ENCODE peak calls at places on chromosome 1, in ten cellular contexts. Y, K, E, D, I, H, X, A, W and O are unnamed samples.

GRCh38 chr1:26360051-26360806 is 6.3 kb upstream of the CRYBG2 start:
- DNase-seq in X (no peak), K (no peak), W (no peak), E (no peak), D (no peak), I (no peak), Y (no peak), H (no peak), A (no peak), O (no peak)

GRCh38 chr1:209428241-209428921 is 155.1 kb upstream of the CAMK1G start:
- DNase-seq in E (no peak), W (no peak), I (no peak), Y (no peak), X (no peak), H (no peak), K (no peak), A (no peak), D (peak), O (no peak)

GRCh38 chr1:63883494-63884235 is 109.8 kb downstream of the ROR1 start:
- DNase-seq in E (no peak), I (no peak), D (no peak), A (no peak), Y (no peak), H (no peak), W (no peak), K (no peak), X (no peak), O (no peak)

GRCh38 chr1:178093150-178093957 is 550 bp upstream of the RASAL2 start:
- DNase-seq in A (peak), X (peak), I (peak), E (peak), Y (peak), W (peak), H (peak), K (peak), D (peak), O (peak)

GRCh38 chr1:22457356-22457755 is 5.7 kb downstream of the ZBTB40 start:
- DNase-seq in A (no peak), K (no peak), D (no peak), W (no peak), Y (no peak), E (peak), H (peak), X (no peak), I (no peak), O (no peak)

GRCh38 chr1:5389101-5389885 is 602.9 kb downstream of the NPHP4 start:
- DNase-seq in K (no peak), Y (no peak), E (no peak), A (no peak), H (no peak), D (no peak), I (no peak), W (no peak), X (no peak), O (no peak)

GRCh38 chr1:205369621-205370230 is 13.0 kb upstream of the KLHDC8A start:
- DNase-seq in Y (no peak), E (no peak), D (no peak), H (no peak), X (no peak), I (no peak), A (peak), W (no peak), K (no peak), O (no peak)

GRCh38 chr1:17627239-17628052 is 87.9 kb downstream of the ARHGEF10L start:
- DNase-seq in I (no peak), K (no peak), W (no peak), D (no peak), E (no peak), H (no peak), X (no peak), A (no peak), Y (no peak), O (no peak)

GRCh38 chr1:87329051-87329755 is 523 bp downstream of the LMO4 start:
- DNase-seq in Y (peak), D (peak), K (peak), H (peak), I (peak), A (peak), X (peak), E (peak), W (peak), O (no peak)

GRCh38 chr1:33310702-33311101 is 10.2 kb downstream of the A3GALT2 start:
- DNase-seq in X (peak), D (no peak), I (no peak), H (no peak), E (no peak), A (no peak), K (no peak), W (no peak), Y (no peak), O (no peak)

GRCh38 chr1:29541641-29542040 is 305.3 kb downstream of the PTPRU start:
- DNase-seq in K (no peak), H (no peak), I (no peak), X (peak), D (no peak), A (no peak), E (no peak), Y (peak), W (no peak), O (no peak)

GRCh38 chr1:220271706-220272046 is 577 bp downstream of the RAB3GAP2 start:
- DNase-seq in E (no peak), K (peak), I (no peak), Y (no peak), A (peak), D (no peak), W (peak), H (no peak), X (no peak), O (no peak)

GRCh38 chr1:30908446-30908885 is at the start of gene SDC3:
- DNase-seq in E (no peak), K (no peak), A (peak), W (no peak), X (peak), H (no peak), Y (no peak), I (no peak), D (no peak), O (no peak)

GRCh38 chr1:246415028-246415427 is 92.1 kb downstream of the SMYD3 start:
- DNase-seq in H (no peak), E (no peak), A (no peak), W (no peak), X (no peak), K (no peak), I (no peak), Y (no peak), D (no peak), O (no peak)

GRCh38 chr1:55203064-55203463 is 12.1 kb downstream of the USP24 start:
- DNase-seq in E (no peak), D (no peak), A (no peak), X (no peak), W (no peak), I (no peak), K (no peak), Y (no peak), H (no peak), O (no peak)

GRCh38 chr1:199463521-199464127 is 563.9 kb upstream of the NR5A2 start:
- DNase-seq in X (no peak), A (peak), E (peak), D (peak), H (no peak), I (no peak), W (peak), K (no peak), Y (no peak), O (peak)

GRCh38 chr1:7042322-7043231 is 257.3 kb downstream of the CAMTA1 start:
- DNase-seq in X (no peak), H (no peak), W (peak), I (no peak), K (no peak), E (peak), Y (no peak), A (no peak), D (peak), O (no peak)

GRCh38 chr1:119617751-119618691 is 30.0 kb downstream of the ZNF697 start:
- DNase-seq in A (peak), W (no peak), E (no peak), Y (no peak), H (peak), I (no peak), K (no peak), X (no peak), D (no peak), O (no peak)

GRCh38 chr1:66533804-66534745 is at the start of gene SGIP1:
- DNase-seq in D (no peak), W (peak), X (peak), E (peak), I (peak), Y (peak), K (peak), A (peak), H (peak), O (peak)

GRCh38 chr1:247905899-247906503 is 10.6 kb downstream of the OR2W3 start:
- DNase-seq in X (no peak), H (no peak), D (no peak), W (no peak), K (no peak), I (no peak), Y (no peak), E (no peak), A (no peak), O (no peak)

GRCh38 chr1:20370628-20371200 is 80.0 kb downstream of the VWA5B1 start:
- DNase-seq in W (no peak), H (no peak), X (no peak), D (no peak), K (no peak), E (no peak), A (no peak), I (no peak), Y (peak), O (no peak)

GRCh38 chr1:182080955-182081582 is 19.6 kb upstream of the ZNF648 start:
- DNase-seq in Y (no peak), H (no peak), W (peak), E (peak), X (no peak), I (no peak), D (peak), A (no peak), K (no peak), O (no peak)

GRCh38 chr1:145977486-145978476 is 13.3 kb downstream of the POLR3GL start:
- DNase-seq in Y (peak), E (peak), H (peak), W (peak), D (peak), I (peak), X (peak), A (peak), K (peak), O (peak)

GRCh38 chr1:207787776-207788175 is 35.9 kb downstream of the CD46 start:
- DNase-seq in H (no peak), W (peak), I (no peak), X (no peak), A (no peak), Y (no peak), K (no peak), D (peak), E (no peak), O (no peak)

GRCh38 chr1:58815680-58816071 is 31.8 kb upstream of the JUN start:
- DNase-seq in Y (no peak), W (peak), A (peak), D (peak), E (no peak), X (no peak), H (no peak), I (no peak), K (peak), O (no peak)

GRCh38 chr1:93613895-93614294 is 67.7 kb downstream of the BCAR3 start:
- DNase-seq in W (peak), K (peak), Y (peak), H (peak), X (no peak), A (peak), D (no peak), E (peak), I (peak), O (no peak)

GRCh38 chr1:42209516-42210370 is 45.2 kb upstream of the GUCA2A start:
- DNase-seq in A (no peak), E (peak), I (no peak), K (no peak), Y (no peak), D (no peak), H (no peak), W (no peak), X (no peak), O (no peak)

GRCh38 chr1:21340230-21340564 is 49.9 kb upstream of the ECE1 start:
- DNase-seq in X (no peak), Y (peak), I (peak), W (no peak), K (peak), A (peak), H (peak), D (peak), E (no peak), O (no peak)

GRCh38 chr1:37755290-37755689 is 9.6 kb downstream of the EPHA10 start:
- DNase-seq in W (no peak), I (no peak), Y (no peak), D (peak), X (no peak), A (no peak), K (no peak), H (no peak), E (no peak), O (no peak)

GRCh38 chr1:47941609-47942237 is 55.5 kb downstream of the TRABD2B start:
- DNase-seq in I (no peak), A (no peak), Y (no peak), D (peak), H (no peak), K (no peak), W (no peak), E (no peak), X (no peak), O (no peak)

GRCh38 chr1:200179126-200179780 is 151.7 kb downstream of the NR5A2 start:
- DNase-seq in Y (no peak), H (no peak), A (no peak), D (no peak), E (peak), I (no peak), K (no peak), X (no peak), W (peak), O (no peak)

GRCh38 chr1:59013276-59013927 is 229.6 kb upstream of the JUN start:
- DNase-seq in K (no peak), A (peak), Y (peak), W (peak), E (peak), D (peak), H (peak), I (peak), X (no peak), O (no peak)

GRCh38 chr1:179002552-179003345 is 22.9 kb upstream of the FAM20B start:
- DNase-seq in I (peak), Y (peak), D (peak), E (peak), A (peak), W (peak), H (peak), X (peak), K (peak), O (peak)

GRCh38 chr1:192732787-192733186 is 76.1 kb upstream of the RGS2 start:
- DNase-seq in D (no peak), A (no peak), H (no peak), Y (no peak), I (no peak), K (no peak), W (no peak), E (no peak), X (no peak), O (no peak)

GRCh38 chr1:202034149-202034682 is 23.8 kb downstream of the ELF3 start:
- DNase-seq in W (no peak), H (no peak), X (no peak), I (no peak), K (no peak), E (no peak), Y (no peak), D (no peak), A (no peak), O (no peak)
- H3K27ac ChIP-seq in W (peak), H (no peak), X (peak), I (peak), K (peak), E (no peak), Y (peak), D (peak), A (peak), O (peak)

GRCh38 chr1:118395430-118396001 is 210.5 kb upstream of the SPAG17 start:
- DNase-seq in H (no peak), W (no peak), K (no peak), I (no peak), A (no peak), X (no peak), E (no peak), D (no peak), Y (no peak), O (no peak)

GRCh38 chr1:118396824-118397530 is 211.9 kb upstream of the SPAG17 start:
- DNase-seq in X (no peak), A (peak), H (no peak), D (no peak), E (no peak), I (no peak), K (no peak), Y (no peak), W (no peak), O (no peak)

DNA sequence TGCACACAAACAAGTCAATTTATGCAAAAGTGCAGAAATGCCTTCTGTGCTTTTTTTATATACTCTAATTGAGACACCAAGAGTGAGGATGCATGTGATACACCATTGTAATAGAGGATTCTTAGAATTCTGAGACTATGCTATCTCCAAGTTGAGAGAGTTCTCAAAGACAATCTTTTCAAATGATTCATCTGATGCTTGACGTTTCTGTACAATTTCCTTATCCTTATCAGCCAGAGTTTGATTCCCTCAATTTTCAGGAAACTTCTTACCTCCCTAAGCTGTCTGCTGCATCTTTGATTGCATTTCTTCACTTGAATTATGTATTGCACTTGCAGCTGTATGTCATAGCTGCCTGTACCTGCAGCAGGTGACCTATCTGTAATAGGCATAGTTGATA is 211.3 kb upstream of the SPAG17 start:
- DNase-seq in I (no peak), H (no peak), X (no peak), D (no peak), W (no peak), Y (no peak), A (no peak), E (no peak), K (no peak), O (no peak)
- H3K4me3 ChIP-seq in I (no peak), H (no peak), X (no peak), D (no peak), W (no peak), Y (no peak), A (no peak), E (no peak), K (no peak), O (no peak)

DNA sequence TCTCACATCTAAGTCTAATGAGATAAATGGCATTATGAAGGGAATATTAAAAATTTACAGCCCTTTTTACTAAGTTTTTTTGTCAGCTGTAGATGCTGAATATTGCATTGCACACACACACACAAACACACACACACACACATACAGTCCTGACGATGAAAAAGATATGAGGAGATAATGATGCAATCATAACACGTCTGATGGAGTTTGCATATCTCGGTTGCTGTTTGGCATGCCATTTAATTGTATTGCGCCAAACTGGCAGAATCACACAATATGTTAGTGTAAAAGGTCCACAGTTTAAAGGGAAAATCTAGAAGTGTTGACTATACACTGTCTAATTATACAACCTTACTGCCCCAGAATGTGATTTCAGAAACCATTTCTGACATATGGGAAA is 123.8 kb upstream of the PROX1 start:
- DNase-seq in A (no peak), D (no peak), X (no peak), H (no peak), K (no peak), E (no peak), Y (no peak), W (no peak), I (no peak), O (no peak)
- TF ChIP-seq CTCF in A (no peak), D (no peak), X (no peak), H (no peak), K (no peak), E (no peak), Y (no peak), W (no peak), I (no peak), O (no peak)

DNA sequence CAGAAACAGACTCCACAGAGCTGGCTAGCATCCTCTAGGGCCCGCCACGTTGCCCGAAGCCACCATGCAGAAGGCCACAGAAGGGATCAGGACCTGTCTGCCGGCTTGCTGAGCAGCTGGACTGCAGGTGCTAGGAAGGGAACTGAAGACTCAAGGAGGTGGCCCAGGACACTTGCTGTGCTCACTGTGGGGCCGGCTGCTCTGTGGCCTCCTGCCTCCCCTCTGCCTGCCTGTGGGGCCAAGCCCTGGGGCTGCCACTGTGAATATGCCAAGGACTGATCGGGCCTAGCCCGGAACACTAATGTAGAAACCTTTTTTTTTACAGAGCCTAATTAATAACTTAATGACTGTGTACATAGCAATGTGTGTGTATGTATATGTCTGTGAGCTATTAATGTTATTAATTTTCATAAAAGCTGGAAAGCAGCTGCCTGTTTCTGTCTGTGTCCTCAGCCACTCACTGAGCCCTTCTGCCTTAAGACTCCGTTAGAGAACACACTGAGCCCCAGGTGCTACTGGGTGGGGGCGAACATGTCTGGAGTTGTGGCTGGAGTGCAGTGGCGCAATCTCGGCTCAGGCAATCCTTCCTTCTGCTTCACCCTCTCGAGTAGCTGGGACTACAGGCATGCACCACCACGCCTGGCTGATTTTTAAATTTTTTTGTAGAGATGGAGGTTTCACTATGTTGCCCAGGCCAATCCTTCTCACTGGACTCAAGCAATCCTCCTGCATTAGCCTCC is 14.8 kb downstream of the MFSD2A start:
- DNase-seq in A (no peak), E (no peak), W (no peak), I (no peak), D (peak), X (peak), K (no peak), Y (no peak), H (no peak), O (no peak)
- H3K27ac ChIP-seq in A (no peak), E (no peak), W (no peak), I (no peak), D (peak), X (no peak), K (no peak), Y (no peak), H (no peak), O (no peak)